ENCODE peak calls at places on chromosome 1, in ten cellular contexts. One of them, this sample, is unnamed.

GRCh38 chr1:28417441-28418277 is 48.1 kb downstream of the PHACTR4 start:
- DNase-seq in NCI-H2081: no peak
- DNase-seq in activated CD4-positive, alpha-beta T cell treated with anti-CD3 and anti-CD28 coated beads for 48 hours: no peak
- DNase-seq in neuronal stem cell: no peak
- DNase-seq in ELR: peak
- DNase-seq in NCI-H2227 treated with DMSO at 0.1 percent for 48 hours: peak
- DNase-seq in NB4: peak
- DNase-seq in psoas muscle: no peak
- DNase-seq in activated T-helper 1 cell treated with Interleukin-2 at 50 U/mL for 16 hours: no peak
- DNase-seq in CD4-positive, alpha-beta memory T cell: no peak
- DNase-seq in this sample: no peak

GRCh38 chr1:150765229-150765976 is at the start of gene CTSS:
- DNase-seq in NCI-H2081: no peak
- DNase-seq in activated CD4-positive, alpha-beta T cell treated with anti-CD3 and anti-CD28 coated beads for 48 hours: no peak
- DNase-seq in neuronal stem cell: no peak
- DNase-seq in ELR: peak
- DNase-seq in NCI-H2227 treated with DMSO at 0.1 percent for 48 hours: no peak
- DNase-seq in NB4: peak
- DNase-seq in psoas muscle: no peak
- DNase-seq in activated T-helper 1 cell treated with Interleukin-2 at 50 U/mL for 16 hours: no peak
- DNase-seq in CD4-positive, alpha-beta memory T cell: peak
- DNase-seq in this sample: no peak

GRCh38 chr1:4733446-4734175 is 79.2 kb downstream of the AJAP1 start:
- DNase-seq in NCI-H2081: no peak
- DNase-seq in activated CD4-positive, alpha-beta T cell treated with anti-CD3 and anti-CD28 coated beads for 48 hours: no peak
- DNase-seq in neuronal stem cell: no peak
- DNase-seq in ELR: no peak
- DNase-seq in NCI-H2227 treated with DMSO at 0.1 percent for 48 hours: no peak
- DNase-seq in NB4: no peak
- DNase-seq in psoas muscle: no peak
- DNase-seq in activated T-helper 1 cell treated with Interleukin-2 at 50 U/mL for 16 hours: no peak
- DNase-seq in CD4-positive, alpha-beta memory T cell: no peak
- DNase-seq in this sample: no peak

GRCh38 chr1:42462828-42463763 is at the start of gene CCDC30:
- DNase-seq in NCI-H2081: peak
- DNase-seq in activated CD4-positive, alpha-beta T cell treated with anti-CD3 and anti-CD28 coated beads for 48 hours: peak
- DNase-seq in neuronal stem cell: peak
- DNase-seq in ELR: peak
- DNase-seq in NCI-H2227 treated with DMSO at 0.1 percent for 48 hours: peak
- DNase-seq in NB4: peak
- DNase-seq in psoas muscle: peak
- DNase-seq in activated T-helper 1 cell treated with Interleukin-2 at 50 U/mL for 16 hours: peak
- DNase-seq in CD4-positive, alpha-beta memory T cell: peak
- DNase-seq in this sample: peak

GRCh38 chr1:182087304-182087703 is 25.8 kb upstream of the ZNF648 start:
- DNase-seq in NCI-H2081: no peak
- DNase-seq in activated CD4-positive, alpha-beta T cell treated with anti-CD3 and anti-CD28 coated beads for 48 hours: no peak
- DNase-seq in neuronal stem cell: no peak
- DNase-seq in ELR: no peak
- DNase-seq in NCI-H2227 treated with DMSO at 0.1 percent for 48 hours: no peak
- DNase-seq in NB4: peak
- DNase-seq in psoas muscle: no peak
- DNase-seq in activated T-helper 1 cell treated with Interleukin-2 at 50 U/mL for 16 hours: no peak
- DNase-seq in CD4-positive, alpha-beta memory T cell: peak
- DNase-seq in this sample: no peak

GRCh38 chr1:909861-910310 is 13.8 kb upstream of the SAMD11 start:
- DNase-seq in NCI-H2081: no peak
- DNase-seq in activated CD4-positive, alpha-beta T cell treated with anti-CD3 and anti-CD28 coated beads for 48 hours: no peak
- DNase-seq in neuronal stem cell: no peak
- DNase-seq in ELR: no peak
- DNase-seq in NCI-H2227 treated with DMSO at 0.1 percent for 48 hours: no peak
- DNase-seq in NB4: no peak
- DNase-seq in psoas muscle: no peak
- DNase-seq in activated T-helper 1 cell treated with Interleukin-2 at 50 U/mL for 16 hours: no peak
- DNase-seq in CD4-positive, alpha-beta memory T cell: no peak
- DNase-seq in this sample: no peak

GRCh38 chr1:246583448-246584185 is 17.4 kb downstream of the CNST start:
- DNase-seq in NCI-H2081: peak
- DNase-seq in activated CD4-positive, alpha-beta T cell treated with anti-CD3 and anti-CD28 coated beads for 48 hours: no peak
- DNase-seq in neuronal stem cell: no peak
- DNase-seq in ELR: no peak
- DNase-seq in NCI-H2227 treated with DMSO at 0.1 percent for 48 hours: no peak
- DNase-seq in NB4: no peak
- DNase-seq in psoas muscle: no peak
- DNase-seq in activated T-helper 1 cell treated with Interleukin-2 at 50 U/mL for 16 hours: no peak
- DNase-seq in CD4-positive, alpha-beta memory T cell: no peak
- DNase-seq in this sample: no peak

GRCh38 chr1:8349961-8350360 is 32.0 kb downstream of the SLC45A1 start:
- DNase-seq in NCI-H2081: peak
- DNase-seq in activated CD4-positive, alpha-beta T cell treated with anti-CD3 and anti-CD28 coated beads for 48 hours: no peak
- DNase-seq in neuronal stem cell: no peak
- DNase-seq in ELR: no peak
- DNase-seq in NCI-H2227 treated with DMSO at 0.1 percent for 48 hours: no peak
- DNase-seq in NB4: no peak
- DNase-seq in psoas muscle: peak
- DNase-seq in activated T-helper 1 cell treated with Interleukin-2 at 50 U/mL for 16 hours: no peak
- DNase-seq in CD4-positive, alpha-beta memory T cell: no peak
- DNase-seq in this sample: no peak

GRCh38 chr1:223628233-223628632 is 37.3 kb downstream of the CAPN8 start:
- DNase-seq in NCI-H2081: peak
- DNase-seq in activated CD4-positive, alpha-beta T cell treated with anti-CD3 and anti-CD28 coated beads for 48 hours: peak
- DNase-seq in neuronal stem cell: peak
- DNase-seq in ELR: peak
- DNase-seq in NCI-H2227 treated with DMSO at 0.1 percent for 48 hours: no peak
- DNase-seq in NB4: peak
- DNase-seq in psoas muscle: peak
- DNase-seq in activated T-helper 1 cell treated with Interleukin-2 at 50 U/mL for 16 hours: no peak
- DNase-seq in CD4-positive, alpha-beta memory T cell: peak
- DNase-seq in this sample: no peak

GRCh38 chr1:162059721-162060120 is 9.8 kb upstream of the NOS1AP start:
- DNase-seq in NCI-H2081: no peak
- DNase-seq in activated CD4-positive, alpha-beta T cell treated with anti-CD3 and anti-CD28 coated beads for 48 hours: no peak
- DNase-seq in neuronal stem cell: no peak
- DNase-seq in ELR: no peak
- DNase-seq in NCI-H2227 treated with DMSO at 0.1 percent for 48 hours: no peak
- DNase-seq in NB4: no peak
- DNase-seq in psoas muscle: no peak
- DNase-seq in activated T-helper 1 cell treated with Interleukin-2 at 50 U/mL for 16 hours: no peak
- DNase-seq in CD4-positive, alpha-beta memory T cell: no peak
- DNase-seq in this sample: no peak

GRCh38 chr1:68174173-68175113 is 57.9 kb downstream of the WLS start:
- DNase-seq in NCI-H2081: peak
- DNase-seq in activated CD4-positive, alpha-beta T cell treated with anti-CD3 and anti-CD28 coated beads for 48 hours: no peak
- DNase-seq in neuronal stem cell: peak
- DNase-seq in ELR: peak
- DNase-seq in NCI-H2227 treated with DMSO at 0.1 percent for 48 hours: no peak
- DNase-seq in NB4: no peak
- DNase-seq in psoas muscle: peak
- DNase-seq in activated T-helper 1 cell treated with Interleukin-2 at 50 U/mL for 16 hours: no peak
- DNase-seq in CD4-positive, alpha-beta memory T cell: no peak
- DNase-seq in this sample: peak

GRCh38 chr1:47686731-47687617 is 249.1 kb downstream of the FOXD2 start:
- DNase-seq in NCI-H2081: no peak
- DNase-seq in activated CD4-positive, alpha-beta T cell treated with anti-CD3 and anti-CD28 coated beads for 48 hours: no peak
- DNase-seq in neuronal stem cell: no peak
- DNase-seq in ELR: no peak
- DNase-seq in NCI-H2227 treated with DMSO at 0.1 percent for 48 hours: no peak
- DNase-seq in NB4: no peak
- DNase-seq in psoas muscle: no peak
- DNase-seq in activated T-helper 1 cell treated with Interleukin-2 at 50 U/mL for 16 hours: no peak
- DNase-seq in CD4-positive, alpha-beta memory T cell: no peak
- DNase-seq in this sample: peak

GRCh38 chr1:110672753-110673108 is 2.0 kb downstream of the KCNA3 start:
- DNase-seq in NCI-H2081: no peak
- DNase-seq in activated CD4-positive, alpha-beta T cell treated with anti-CD3 and anti-CD28 coated beads for 48 hours: peak
- DNase-seq in neuronal stem cell: no peak
- DNase-seq in ELR: no peak
- DNase-seq in NCI-H2227 treated with DMSO at 0.1 percent for 48 hours: no peak
- DNase-seq in NB4: no peak
- DNase-seq in psoas muscle: no peak
- DNase-seq in activated T-helper 1 cell treated with Interleukin-2 at 50 U/mL for 16 hours: no peak
- DNase-seq in CD4-positive, alpha-beta memory T cell: peak
- DNase-seq in this sample: no peak

GRCh38 chr1:187928288-187928687 is 1099.5 kb downstream of the PLA2G4A start:
- DNase-seq in NCI-H2081: no peak
- DNase-seq in activated CD4-positive, alpha-beta T cell treated with anti-CD3 and anti-CD28 coated beads for 48 hours: no peak
- DNase-seq in neuronal stem cell: peak
- DNase-seq in ELR: peak
- DNase-seq in NCI-H2227 treated with DMSO at 0.1 percent for 48 hours: peak
- DNase-seq in NB4: no peak
- DNase-seq in psoas muscle: no peak
- DNase-seq in activated T-helper 1 cell treated with Interleukin-2 at 50 U/mL for 16 hours: no peak
- DNase-seq in CD4-positive, alpha-beta memory T cell: no peak
- DNase-seq in this sample: no peak

This sample was measured in sciatic nerve.